ENCODE peak calls at places on chromosomes 11 and 22, in five cellular contexts. C, G, O, T and Y are unnamed samples.

GRCh38 chr22:25201557-25202273 is 2.1 kb downstream of the CRYBB3 start:
- DNase-seq in C (no peak), G (no peak), O (no peak), T (no peak), Y (no peak)

GRCh38 chr11:122664188-122664587 is 8.7 kb downstream of the UBASH3B start:
- DNase-seq in C (no peak), G (no peak), O (no peak), T (no peak), Y (no peak)

GRCh38 chr11:99351620-99352019 is 330.9 kb downstream of the CNTN5 start:
- DNase-seq in C (peak), G (no peak), O (no peak), T (no peak), Y (no peak)

GRCh38 chr11:66720223-66720898 is 8.7 kb downstream of the SPTBN2 start:
- DNase-seq in C (peak), G (no peak), O (peak), T (peak), Y (peak)

GRCh38 chr11:66326261-66327111 is 9.6 kb upstream of the CD248 start:
- DNase-seq in C (peak), G (no peak), O (no peak), T (peak), Y (peak)

GRCh38 chr22:26585104-26585790 is 4.7 kb downstream of the TPST2 start:
- DNase-seq in C (peak), G (peak), O (no peak), T (no peak), Y (no peak)

GRCh38 chr22:42419328-42419881 is 12.8 kb downstream of the NFAM1 start:
- DNase-seq in C (no peak), G (no peak), O (no peak), T (peak), Y (no peak)

GRCh38 chr11:45305874-45306623 is 19.9 kb upstream of the SYT13 start:
- DNase-seq in C (no peak), G (no peak), O (no peak), T (no peak), Y (no peak)

GRCh38 chr22:30252411-30253204 is 6.0 kb upstream of the LIF start:
- DNase-seq in C (no peak), G (no peak), O (peak), T (no peak), Y (peak)

GRCh38 chr11:112728716-112729115 is 232.5 kb upstream of the NCAM1 start:
- DNase-seq in C (no peak), G (no peak), O (no peak), T (no peak), Y (no peak)

GRCh38 chr11:19666951-19667350 is 45.7 kb upstream of the NAV2 start:
- DNase-seq in C (no peak), G (no peak), O (no peak), T (no peak), Y (no peak)

GRCh38 chr11:75059299-75059698 is 37.4 kb downstream of the OR2AT4 start:
- DNase-seq in C (no peak), G (no peak), O (no peak), T (no peak), Y (no peak)

GRCh38 chr11:118437736-118438125 is 1.4 kb downstream of the KMT2A start:
- DNase-seq in C (peak), G (peak), O (no peak), T (no peak), Y (peak)

GRCh38 chr11:35564246-35564595 is 38.8 kb upstream of the PAMR1 start:
- DNase-seq in C (no peak), G (no peak), O (no peak), T (no peak), Y (no peak)

GRCh38 chr11:67238894-67239794 is 27.1 kb upstream of the GRK2 start:
- DNase-seq in C (peak), G (no peak), O (no peak), T (no peak), Y (peak)

GRCh38 chr11:65298655-65299179 is 15.9 kb upstream of the CDC42EP2 start:
- DNase-seq in C (peak), G (peak), O (no peak), T (peak), Y (peak)

GRCh38 chr22:49535126-49535525 is 292.5 kb downstream of the BRD1 start:
- DNase-seq in C (no peak), G (peak), O (peak), T (peak), Y (no peak)

GRCh38 chr22:48721394-48721666 is 1106.3 kb downstream of the BRD1 start:
- DNase-seq in C (no peak), G (no peak), O (no peak), T (no peak), Y (no peak)

GRCh38 chr11:47132490-47132889 is 44.2 kb downstream of the ARFGAP2 start:
- DNase-seq in C (no peak), G (no peak), O (peak), T (no peak), Y (no peak)

GRCh38 chr22:46091277-46091977 is 58.9 kb upstream of the PPARA start:
- DNase-seq in C (no peak), G (no peak), O (no peak), T (peak), Y (no peak)

GRCh38 chr11:116310215-116310614 is 462.6 kb downstream of the BUD13 start:
- DNase-seq in C (no peak), G (no peak), O (no peak), T (no peak), Y (no peak)

GRCh38 chr22:42808516-42808915 is 48.6 kb downstream of the ARFGAP3 start:
- DNase-seq in C (no peak), G (no peak), O (no peak), T (no peak), Y (no peak)

GRCh38 chr11:19994712-19995111 is 165.6 kb downstream of the DBX1 start:
- DNase-seq in C (no peak), G (no peak), O (no peak), T (no peak), Y (no peak)

GRCh38 chr11:75639752-75640151 is 29.1 kb downstream of the MAP6 start:
- DNase-seq in C (peak), G (peak), O (no peak), T (peak), Y (no peak)

GRCh38 chr11:31706357-31706756 is 104.8 kb downstream of the PAX6 start:
- DNase-seq in C (no peak), G (no peak), O (no peak), T (no peak), Y (no peak)

GRCh38 chr11:121797496-121797895 is 318.5 kb downstream of the BLID start:
- DNase-seq in C (no peak), G (no peak), O (no peak), T (no peak), Y (no peak)

GRCh38 chr11:34346551-34346950 is 11.3 kb downstream of the ABTB2 start:
- DNase-seq in C (no peak), G (peak), O (no peak), T (no peak), Y (no peak)

GRCh38 chr22:37157516-37158289 is 8.0 kb upstream of the IL2RB start:
- DNase-seq in C (no peak), G (no peak), O (no peak), T (peak), Y (no peak)

GRCh38 chr22:26977741-26978140 is 320.4 kb downstream of the MIAT start:
- DNase-seq in C (no peak), G (no peak), O (peak), T (no peak), Y (no peak)

GRCh38 chr11:79437981-79438630 is 2.7 kb downstream of the TENM4 start:
- DNase-seq in C (peak), G (peak), O (no peak), T (peak), Y (peak)

GRCh38 chr11:25927391-25927790 is 404.5 kb upstream of the ANO3 start:
- DNase-seq in C (no peak), G (no peak), O (no peak), T (no peak), Y (no peak)

GRCh38 chr11:78030429-78031325 is 7.6 kb upstream of the KCTD14 start:
- DNase-seq in C (peak), G (no peak), O (peak), T (peak), Y (no peak)

GRCh38 chr11:125515102-125515439 is 19.0 kb upstream of the FEZ1 start:
- DNase-seq in C (no peak), G (no peak), O (no peak), T (no peak), Y (no peak)

GRCh38 chr11:125512106-125512505 is 16.0 kb upstream of the FEZ1 start:
- DNase-seq in C (no peak), G (no peak), O (no peak), T (no peak), Y (no peak)

GRCh38 chr11:125516266-125516665 is 20.2 kb upstream of the FEZ1 start:
- DNase-seq in C (no peak), G (no peak), O (no peak), T (no peak), Y (no peak)

GRCh38 chr11:125513705-125514265 is 17.7 kb upstream of the FEZ1 start:
- DNase-seq in C (no peak), G (no peak), O (no peak), T (no peak), Y (no peak)

DNA sequence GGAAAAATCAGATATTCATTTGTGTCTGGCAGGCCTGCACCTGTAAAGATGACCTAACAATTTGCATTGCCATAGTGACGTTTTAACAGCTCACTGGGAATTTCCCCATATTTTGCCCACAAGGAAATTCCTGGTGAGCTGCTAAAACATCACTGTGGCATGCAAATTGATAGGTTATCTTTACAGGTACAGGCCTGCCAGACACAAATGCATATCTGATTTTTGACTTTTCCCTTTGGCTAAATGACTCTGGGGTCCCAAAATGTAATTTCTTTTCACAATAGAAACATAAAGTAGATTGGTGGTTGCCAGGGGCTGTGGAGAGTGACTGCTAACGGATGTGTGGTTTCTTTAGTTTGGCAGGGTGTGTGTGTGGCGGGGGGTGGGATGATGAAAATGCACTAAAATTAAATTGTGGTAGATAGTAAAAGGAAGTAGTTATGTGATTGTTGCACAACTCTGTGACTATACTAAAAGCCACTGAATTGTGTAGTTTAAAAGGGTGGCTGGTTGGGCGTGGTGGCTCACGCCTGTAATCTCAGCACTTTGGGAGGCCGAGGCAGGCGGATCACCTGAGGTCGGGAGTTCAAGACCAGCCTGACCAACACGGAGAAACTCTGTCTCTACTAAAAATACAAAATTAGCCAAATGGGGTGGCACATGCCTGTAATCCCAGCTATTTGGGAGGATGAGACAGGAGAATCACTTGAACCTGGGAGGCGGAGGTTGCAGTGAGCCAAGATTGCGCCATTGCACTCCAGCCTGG is 18.5 kb upstream of the FEZ1 start:
- DNase-seq in C (no peak), G (peak), O (no peak), T (no peak), Y (no peak)
- H3K4me3 ChIP-seq in C (no peak), G (no peak), O (no peak), T (no peak), Y (no peak)

DNA sequence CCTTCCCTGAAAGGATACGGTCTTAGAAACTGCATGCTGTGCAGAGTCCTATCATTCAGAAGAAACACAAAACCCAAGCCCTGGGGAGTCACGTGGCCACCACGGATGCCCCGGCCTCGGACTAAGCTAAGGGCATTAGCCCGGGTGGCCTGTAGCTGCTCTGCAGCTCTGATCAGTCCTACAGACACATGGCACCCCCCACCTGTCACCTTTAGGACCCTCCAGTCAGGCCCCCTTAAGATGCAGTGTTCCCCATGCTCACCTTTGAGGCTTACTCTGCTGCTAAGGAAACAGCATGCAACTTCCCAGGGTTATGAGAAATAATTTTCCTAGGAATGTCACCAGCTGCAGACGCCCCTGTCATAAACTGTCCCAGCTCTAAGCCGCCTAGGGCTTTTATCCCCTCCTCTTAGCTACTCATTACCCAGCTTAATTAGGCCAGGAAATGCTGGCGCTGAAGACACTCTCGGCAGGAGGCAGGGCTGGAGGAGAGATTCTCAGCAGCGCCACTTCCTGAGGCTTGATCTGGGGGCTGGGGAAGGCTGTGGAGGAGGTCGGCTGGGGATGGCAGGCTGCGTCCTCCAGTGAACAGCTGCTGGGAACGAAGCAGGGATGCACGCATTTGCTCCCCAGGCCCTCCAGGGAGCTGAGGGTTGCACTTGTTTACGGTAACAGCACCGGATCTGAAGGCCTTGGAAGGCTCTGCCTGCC is 47.2 kb upstream of the ADA2 start:
- DNase-seq in C (no peak), G (no peak), O (peak), T (peak), Y (peak)
- H3K4me3 ChIP-seq in C (no peak), G (no peak), O (peak), T (no peak), Y (peak)

DNA sequence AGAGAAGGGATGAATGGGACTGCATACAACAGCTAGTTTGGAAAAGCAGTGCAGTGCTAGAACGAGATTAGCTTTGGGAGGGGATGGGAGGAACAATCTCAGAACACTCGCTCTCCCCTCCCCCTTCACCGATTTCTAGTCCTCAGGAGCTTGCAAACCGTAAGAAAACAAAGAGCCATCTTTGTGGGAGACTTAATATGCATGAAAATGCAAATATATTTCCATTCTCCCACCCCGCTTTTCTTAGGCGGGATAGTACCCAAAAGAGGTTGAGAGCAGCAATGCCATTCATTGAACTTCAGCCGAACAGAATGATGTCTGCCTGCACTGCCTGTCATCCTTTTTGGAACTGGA is 1.1 kb downstream of the SPINDOC start:
- DNase-seq in C (peak), G (no peak), O (no peak), T (no peak), Y (peak)
- H3K4me3 ChIP-seq in C (peak), G (peak), O (peak), T (peak), Y (peak)

DNA sequence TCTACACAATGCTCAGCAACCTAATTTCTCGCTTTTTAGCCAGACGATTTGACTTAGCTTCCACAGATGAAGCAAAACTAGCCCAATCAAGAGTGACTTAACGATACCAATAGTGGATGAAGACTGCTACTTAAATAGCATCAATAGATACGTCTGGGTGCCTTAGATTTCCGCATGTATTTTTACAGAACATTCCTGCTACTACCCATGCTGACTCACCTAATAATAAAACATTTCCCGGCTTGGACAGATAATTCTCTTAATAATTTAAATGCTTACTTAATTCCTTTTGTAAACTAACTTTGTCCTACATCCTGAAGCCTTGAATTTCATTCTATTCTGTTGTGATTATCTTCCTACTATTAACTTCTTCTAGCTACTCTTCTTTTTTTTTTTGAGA is 5.2 kb upstream of the LAYN start:
- DNase-seq in C (no peak), G (no peak), O (no peak), T (no peak), Y (no peak)
- H3K4me3 ChIP-seq in C (no peak), G (no peak), O (no peak), T (no peak), Y (no peak)